ENCODE peak calls at places on chromosomes 5 and 9, in eight cellular contexts. Q, U, R, S, Z, X, C and D are unnamed samples.

GRCh38 chr5:12242960-12243888 is 339.0 kb upstream of the CTNND2 start:
- DNase-seq in R (no peak), X (no peak), U (no peak), Q (no peak), C (no peak), Z (no peak), S (no peak), D (no peak)

GRCh38 chr5:154562244-154562861 is 84.3 kb upstream of the HAND1 start:
- DNase-seq in Z (no peak), C (no peak), Q (no peak), R (no peak), S (no peak), X (no peak), U (no peak), D (no peak)

GRCh38 chr5:155850411-155850810 is 476.6 kb upstream of the SGCD start:
- DNase-seq in S (no peak), C (no peak), R (no peak), Z (no peak), X (no peak), Q (no peak), U (no peak), D (no peak)

GRCh38 chr9:3526903-3527652 is 1.3 kb upstream of the RFX3 start:
- DNase-seq in U (no peak), X (peak), C (no peak), Z (no peak), S (peak), R (peak), Q (no peak), D (no peak)

GRCh38 chr5:72234265-72234700 is 85.8 kb downstream of the MRPS27 start:
- DNase-seq in Z (peak), S (no peak), X (no peak), C (peak), Q (no peak), U (no peak), R (no peak), D (no peak)

GRCh38 chr5:141697586-141697985 is 15.6 kb upstream of the ARAP3 start:
- DNase-seq in S (no peak), R (no peak), C (no peak), Z (no peak), Q (no peak), U (no peak), X (no peak), D (no peak)

GRCh38 chr5:7856855-7857254 is 5.9 kb upstream of the CFAP90 start:
- DNase-seq in Z (peak), R (no peak), C (peak), X (no peak), Q (no peak), U (no peak), S (no peak), D (no peak)

GRCh38 chr5:103587185-103587748 is 24.7 kb upstream of the NUDT12 start:
- DNase-seq in C (peak), U (no peak), Z (peak), Q (no peak), R (no peak), X (no peak), S (no peak), D (no peak)

GRCh38 chr5:132831095-132831860 is 831 bp upstream of the SHROOM1 start:
- DNase-seq in U (no peak), C (no peak), X (no peak), R (no peak), Z (no peak), Q (no peak), S (no peak), D (no peak)

GRCh38 chr5:67395790-67396418 is 199.3 kb upstream of the CD180 start:
- DNase-seq in U (no peak), Z (no peak), S (no peak), C (no peak), Q (no peak), X (no peak), R (no peak), D (no peak)

GRCh38 chr5:126988021-126988569 is 42.3 kb downstream of the MARCHF3 start:
- DNase-seq in X (peak), R (no peak), C (peak), Q (no peak), U (no peak), Z (no peak), S (peak), D (no peak)

GRCh38 chr9:70587143-70587710 is 172.8 kb upstream of the KLF9 start:
- DNase-seq in S (no peak), Q (no peak), Z (no peak), C (no peak), R (no peak), U (no peak), X (no peak), D (no peak)

GRCh38 chr9:92666912-92667532 is 2.9 kb downstream of the IPPK start:
- DNase-seq in U (no peak), Q (no peak), C (no peak), S (no peak), Z (no peak), X (no peak), R (no peak), D (no peak)

GRCh38 chr9:129838707-129839259 is 3.5 kb downstream of the USP20 start:
- DNase-seq in Q (no peak), S (no peak), X (no peak), U (no peak), C (no peak), R (no peak), Z (no peak), D (no peak)

GRCh38 chr5:133870661-133871060 is 97.8 kb downstream of the C5orf15 start:
- DNase-seq in C (no peak), X (no peak), R (no peak), U (no peak), S (no peak), Z (no peak), Q (no peak), D (no peak)

GRCh38 chr5:73974871-73975351 is 348.9 kb downstream of the ARHGEF28 start:
- DNase-seq in S (no peak), Q (no peak), R (no peak), Z (no peak), C (no peak), U (no peak), X (no peak), D (no peak)

GRCh38 chr5:58071566-58071965 is 388.3 kb downstream of the PLK2 start:
- DNase-seq in R (no peak), Z (no peak), Q (no peak), S (no peak), C (no peak), X (no peak), U (no peak), D (no peak)

GRCh38 chr9:126226991-126227937 is 99.4 kb upstream of the MVB12B start:
- DNase-seq in S (no peak), U (no peak), Z (no peak), C (no peak), R (no peak), X (no peak), Q (no peak), D (no peak)

GRCh38 chr5:137215780-137216179 is 283.3 kb downstream of the SPOCK1 start:
- DNase-seq in U (no peak), C (no peak), X (no peak), S (no peak), Q (no peak), R (no peak), Z (no peak), D (no peak)

GRCh38 chr5:180330810-180331646 is 22.1 kb downstream of the GFPT2 start:
- DNase-seq in U (no peak), X (no peak), C (no peak), R (peak), Z (peak), S (no peak), Q (no peak), D (no peak)

GRCh38 chr5:56585973-56586740 is 229.2 kb upstream of the MAP3K1 start:
- DNase-seq in S (no peak), U (no peak), Q (no peak), R (peak), C (no peak), X (no peak), Z (no peak), D (no peak)